ENCODE peak calls at places on chromosomes 5 and 9, in six cellular contexts. Z is H1, S is body of pancreas, M is testis, T is uterus, J is A549. N is an unnamed sample.

GRCh38 chr9:99059074-99059894 is 45.6 kb upstream of the TGFBR1 start:
- DNase-seq in Z (no peak), S (no peak), M (no peak), T (no peak), J (no peak), N (no peak)

GRCh38 chr5:55633574-55634203 is 78.4 kb downstream of the SLC38A9 start:
- DNase-seq in Z (no peak), S (peak; percentile 37), M (no peak), T (peak; percentile 39), J (no peak), N (no peak)

GRCh38 chr9:132795511-132796303 is 82.4 kb downstream of the AK8 start:
- DNase-seq in Z (no peak), S (no peak), M (peak; percentile 52), T (no peak), J (no peak), N (no peak)

GRCh38 chr9:131618785-131619184 is 73.5 kb downstream of the PRRT1B start:
- DNase-seq in Z (no peak), S (no peak), M (no peak), T (no peak), J (no peak), N (no peak)

GRCh38 chr5:57735754-57736153 is 253.1 kb upstream of the ACTBL2 start:
- DNase-seq in Z (no peak), S (no peak), M (no peak), T (no peak), J (peak; percentile 33), N (no peak)

GRCh38 chr5:99034336-99034735 is 105.5 kb upstream of the CHD1 start:
- DNase-seq in Z (no peak), S (no peak), M (no peak), T (no peak), J (no peak), N (no peak)

GRCh38 chr5:109693535-109694152 is 3.9 kb downstream of the MAN2A1 start:
- DNase-seq in Z (no peak), S (no peak), M (no peak), T (no peak), J (no peak), N (no peak)

GRCh38 chr5:32283539-32284377 is 29.0 kb downstream of the MTMR12 start:
- DNase-seq in Z (no peak), S (no peak), M (no peak), T (no peak), J (no peak), N (no peak)

GRCh38 chr5:5436206-5436765 is 13.8 kb downstream of the ICE1 start:
- DNase-seq in Z (no peak), S (no peak), M (no peak), T (no peak), J (no peak), N (no peak)

GRCh38 chr5:10297646-10298204 is 10.0 kb downstream of the CMBL start:
- DNase-seq in Z (no peak), S (no peak), M (no peak), T (no peak), J (no peak), N (no peak)

GRCh38 chr9:124503713-124504529 is 3.3 kb downstream of the NR5A1 start:
- DNase-seq in Z (peak; percentile 79), S (no peak), M (no peak), T (no peak), J (no peak), N (no peak)

GRCh38 chr9:76887951-76888350 is 18.0 kb downstream of the PRUNE2 start:
- DNase-seq in Z (no peak), S (no peak), M (no peak), T (no peak), J (no peak), N (no peak)

GRCh38 chr5:160427607-160428006 is 6.0 kb downstream of the PTTG1 start:
- DNase-seq in Z (no peak), S (no peak), M (no peak), T (no peak), J (no peak), N (no peak)

GRCh38 chr9:130036099-130036498 is 6.9 kb downstream of the FNBP1 start:
- DNase-seq in Z (no peak), S (no peak), M (no peak), T (no peak), J (no peak), N (no peak)

GRCh38 chr5:149001154-149001553 is 61.7 kb downstream of the SH3TC2 start:
- DNase-seq in Z (no peak), S (no peak), M (no peak), T (no peak), J (no peak), N (no peak)

GRCh38 chr5:158351485-158352140 is 492.7 kb upstream of the CLINT1 start:
- DNase-seq in Z (no peak), S (no peak), M (no peak), T (no peak), J (no peak), N (no peak)

GRCh38 chr9:137278061-137278912 is 761 bp downstream of the TOR4A start:
- DNase-seq in Z (peak; percentile 77), S (no peak), M (no peak), T (peak; percentile 24), J (no peak), N (no peak)
- H3K4me3 ChIP-seq in Z (peak overlapping the region; percentile 56), S (no peak overlapping the region), M (peak overlapping the region; percentile 59), T (peak overlapping the region; percentile 18), J (peak overlapping the region; percentile 72), N (peak overlapping the region; percentile 44)

DNA sequence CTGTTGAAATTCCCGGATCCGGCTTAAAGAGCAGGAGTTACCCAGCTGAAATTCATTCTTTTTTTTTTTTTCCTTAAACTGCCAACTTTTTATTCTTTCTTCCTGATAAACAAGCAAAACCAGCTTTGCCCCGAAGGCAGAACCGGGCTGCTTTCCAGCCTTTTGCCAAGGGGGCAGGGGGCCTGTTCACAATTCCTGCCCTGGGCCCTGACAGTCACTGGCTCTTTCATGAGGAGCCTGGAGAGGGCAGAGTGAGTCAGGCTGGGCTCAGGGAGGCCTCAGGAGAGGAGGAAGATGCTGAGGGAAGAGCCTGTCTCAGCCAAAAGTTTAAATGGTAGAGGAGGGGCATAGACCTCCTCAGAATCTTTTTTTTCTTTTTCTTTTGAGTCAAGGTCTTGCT is 4.8 kb downstream of the GLIPR2 start:
- DNase-seq in Z (no peak), S (no peak), M (peak; percentile 49), T (peak; percentile 64), J (no peak), N (peak; percentile 79)
- TF ChIP-seq CTCF in Z (peak; percentile 54), S (no peak), M (no peak), T (peak; percentile 61), J (peak; percentile 24), N (peak; percentile 45)

GRCh38 chr5:143402464-143403356 is 776 bp downstream of the NR3C1 start:
- DNase-seq in Z (peak; percentile 65), S (peak; percentile 73), M (peak; percentile 72), T (peak; percentile 58), J (no peak), N (peak; percentile 85)
- TF ChIP-seq POLR2A in Z (no peak), S (no peak), M (no peak), T (no peak), J (no peak), N (no peak)

GRCh38 chr5:62689599-62690368 is 111.2 kb downstream of the LRRC70 start:
- DNase-seq in Z (no peak), S (no peak), M (no peak), T (no peak), J (no peak), N (no peak)
- H3K4me3 ChIP-seq in Z (no peak overlapping the region), S (no peak overlapping the region), M (no peak overlapping the region), T (no peak overlapping the region), J (no peak overlapping the region), N (no peak overlapping the region)

DNA sequence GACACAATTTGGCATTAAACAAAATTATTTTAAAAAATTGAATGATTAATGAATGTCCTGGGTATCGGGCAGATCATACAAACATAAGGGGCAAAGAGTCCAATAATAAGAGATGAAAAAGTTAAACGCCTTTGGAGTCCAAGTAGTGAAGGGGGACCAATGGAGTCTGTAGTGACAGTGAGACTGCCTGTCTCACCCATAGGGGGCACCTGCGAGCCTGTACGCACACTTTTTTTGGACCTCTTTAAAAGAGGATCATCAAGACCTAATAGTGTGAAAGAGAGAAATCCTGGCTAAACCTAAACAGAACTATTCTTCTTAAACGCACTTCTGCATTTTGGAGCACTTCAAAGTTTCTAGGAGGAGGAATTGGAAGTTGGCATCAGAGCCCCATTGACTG is 636.0 kb upstream of the KLF4 start:
- DNase-seq in Z (peak; percentile 65), S (no peak), M (no peak), T (no peak), J (no peak), N (no peak)
- TF ChIP-seq CTCF in Z (peak; percentile 41), S (no peak), M (no peak), T (no peak), J (no peak), N (no peak)

DNA sequence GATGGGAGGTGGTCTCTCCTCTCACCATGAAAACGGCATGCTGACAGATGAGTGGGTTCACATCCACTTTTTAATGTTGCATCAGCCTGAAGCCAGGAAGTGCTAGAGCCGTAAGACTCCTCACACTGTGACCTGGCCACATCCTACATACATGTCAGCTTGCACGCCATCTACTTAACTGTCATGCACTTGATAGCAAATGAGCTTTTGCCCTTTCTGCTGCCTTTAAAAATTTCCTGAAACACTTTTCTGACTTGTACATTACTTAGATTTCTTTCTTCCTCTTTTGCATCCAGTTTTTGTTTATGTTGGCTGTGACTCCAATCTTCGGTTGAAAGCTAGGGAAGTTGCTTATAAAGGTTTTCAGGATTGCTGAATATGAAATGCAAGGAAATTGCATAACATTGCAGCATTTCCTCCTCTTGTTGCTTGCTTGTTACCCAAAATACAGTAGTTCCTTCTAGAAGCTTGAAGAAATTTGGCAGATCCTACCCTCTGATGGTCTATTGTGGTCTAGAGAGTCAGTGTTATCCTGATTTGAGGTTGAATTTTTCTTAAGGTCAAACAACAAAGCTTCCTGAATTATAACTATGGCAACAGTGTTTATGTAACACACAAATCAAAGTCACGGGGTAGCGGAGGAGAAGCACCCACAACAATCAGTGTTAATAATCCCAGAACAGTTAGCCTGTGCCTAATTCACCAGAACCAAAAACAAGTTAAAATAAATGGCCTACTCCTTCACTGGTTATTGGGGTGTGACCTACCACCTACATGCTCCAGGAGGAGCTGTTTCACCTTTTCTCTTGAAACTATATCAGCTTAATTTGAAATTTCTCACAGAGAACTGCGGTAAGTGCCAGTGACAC is 232.5 kb downstream of the ARHGAP26 start:
- DNase-seq in Z (no peak), S (peak; percentile 26), M (no peak), T (peak; percentile 22), J (peak; percentile 55), N (no peak)
- TF ChIP-seq POLR2A in Z (no peak), S (no peak), M (no peak), T (no peak), J (no peak), N (no peak)

GRCh38 chr5:132828846-132829494 is 1.5 kb downstream of the SHROOM1 start:
- DNase-seq in Z (no peak), S (no peak), M (no peak), T (no peak), J (no peak), N (no peak)
- H3K4me3 ChIP-seq in Z (no peak overlapping the region), S (peak overlapping the region; percentile 17), M (no peak overlapping the region), T (peak overlapping the region; percentile 41), J (peak overlapping the region; percentile 59), N (no peak overlapping the region)